ENCODE peak calls at places on chromosome 6, in ten cellular contexts. V is mucosa of descending colon; N is neural progenitor cell; Y is colonic mucosa; I is A549; J is SK-N-SH; D is GM06990; P is HFFc6; X is CD4-positive, alpha-beta T cell; E is endothelial cell. C is an unnamed sample.

GRCh38 chr6:33607784-33608161 is 13.3 kb upstream of the ITPR3 start:
- DNase-seq in Y (peak), D (no peak), I (peak), P (no peak), E (no peak), N (no peak), V (peak), X (no peak), J (peak), C (no peak)

GRCh38 chr6:165049362-165049761 is 260.0 kb downstream of the C6orf118 start:
- DNase-seq in X (no peak), Y (no peak), D (no peak), I (no peak), V (no peak), P (no peak), J (peak), N (peak), E (peak), C (no peak)

GRCh38 chr6:4447646-4448315 is 312.4 kb upstream of the ECI2 start:
- DNase-seq in P (no peak), V (no peak), D (no peak), N (no peak), I (no peak), J (no peak), Y (no peak), X (no peak), E (no peak), C (no peak)

GRCh38 chr6:44935693-44936300 is 392.3 kb upstream of the RUNX2 start:
- DNase-seq in J (no peak), N (no peak), Y (no peak), I (no peak), X (no peak), V (no peak), D (no peak), E (no peak), P (no peak), C (no peak)

GRCh38 chr6:166046232-166046631 is 121.4 kb downstream of the TBXT start:
- DNase-seq in I (peak), X (no peak), J (no peak), D (no peak), N (no peak), E (no peak), V (no peak), Y (no peak), P (peak), C (no peak)

GRCh38 chr6:74734901-74735300 is 471.0 kb downstream of the COL12A1 start:
- DNase-seq in P (no peak), Y (no peak), N (no peak), V (no peak), E (no peak), X (no peak), J (no peak), D (no peak), I (no peak), C (no peak)

GRCh38 chr6:166786704-166787293 is 159.7 kb upstream of the RPS6KA2 start:
- DNase-seq in P (peak), D (no peak), E (no peak), Y (peak), X (no peak), N (peak), J (peak), V (no peak), I (peak), C (no peak)

GRCh38 chr6:10857259-10857658 is 18.9 kb upstream of the MAK start:
- DNase-seq in Y (no peak), N (no peak), D (no peak), E (no peak), X (no peak), P (no peak), V (no peak), I (no peak), J (no peak), C (no peak)

GRCh38 chr6:156735751-156736150 is 41.4 kb upstream of the ARID1B start:
- DNase-seq in V (no peak), D (no peak), P (no peak), I (no peak), J (no peak), E (no peak), X (no peak), N (no peak), Y (no peak), C (no peak)

GRCh38 chr6:111263837-111264236 is 176.5 kb downstream of the SLC16A10 start:
- DNase-seq in V (no peak), X (no peak), E (no peak), N (no peak), I (no peak), D (no peak), J (no peak), P (peak), Y (no peak), C (no peak)

GRCh38 chr6:111260570-111261298 is 173.4 kb downstream of the SLC16A10 start:
- DNase-seq in X (no peak), I (no peak), P (peak), D (no peak), N (no peak), V (no peak), J (no peak), E (no peak), Y (no peak), C (no peak)

GRCh38 chr6:39593644-39594043 is 131.6 kb downstream of the KIF6 start:
- DNase-seq in D (no peak), N (no peak), P (no peak), E (no peak), V (no peak), J (no peak), I (no peak), Y (no peak), X (no peak), C (no peak)

GRCh38 chr6:107132330-107132954 is 17.1 kb upstream of the BEND3 start:
- DNase-seq in D (no peak), I (no peak), N (peak), X (no peak), V (no peak), E (peak), P (peak), Y (no peak), J (peak), C (no peak)

GRCh38 chr6:89993411-89993810 is 99.1 kb downstream of the GJA10 start:
- DNase-seq in Y (no peak), E (no peak), X (no peak), I (no peak), N (no peak), D (no peak), V (no peak), P (no peak), J (no peak), C (no peak)

GRCh38 chr6:133613231-133613630 is 275.7 kb upstream of the TCF21 start:
- DNase-seq in J (no peak), E (no peak), D (no peak), I (no peak), V (no peak), Y (no peak), N (no peak), P (no peak), X (no peak), C (no peak)

GRCh38 chr6:122285292-122285913 is 114.0 kb upstream of the HSF2 start:
- DNase-seq in I (no peak), E (no peak), Y (no peak), X (no peak), N (no peak), P (no peak), D (no peak), J (no peak), V (no peak), C (no peak)

GRCh38 chr6:156948807-156949206 is 171.6 kb downstream of the ARID1B start:
- DNase-seq in X (no peak), I (no peak), D (no peak), N (no peak), E (no peak), V (no peak), P (peak), J (no peak), Y (no peak), C (no peak)

GRCh38 chr6:122399055-122399347 is 451 bp upstream of the HSF2 start:
- DNase-seq in E (no peak), I (no peak), P (no peak), J (no peak), D (no peak), N (no peak), V (no peak), Y (no peak), X (no peak), C (no peak)

GRCh38 chr6:154384196-154384595 is 27.6 kb upstream of the IPCEF1 start:
- DNase-seq in V (no peak), I (no peak), D (no peak), P (no peak), N (no peak), X (no peak), Y (no peak), J (no peak), E (no peak), C (no peak)

GRCh38 chr6:10316327-10316726 is 98.5 kb downstream of the TFAP2A start:
- DNase-seq in I (no peak), V (no peak), E (no peak), Y (peak), X (no peak), J (no peak), N (no peak), P (peak), D (no peak), C (no peak)

GRCh38 chr6:37745748-37746147 is 48.1 kb upstream of the MDGA1 start:
- DNase-seq in P (no peak), V (no peak), E (no peak), N (no peak), X (no peak), J (no peak), D (no peak), I (no peak), Y (no peak), C (no peak)

GRCh38 chr6:38161754-38162492 is 342.4 kb downstream of the ZFAND3 start:
- DNase-seq in Y (no peak), J (no peak), I (no peak), X (no peak), V (no peak), P (no peak), E (no peak), N (no peak), D (no peak), C (no peak)

GRCh38 chr6:1215023-1215422 is 96.9 kb upstream of the FOXQ1 start:
- DNase-seq in E (no peak), V (no peak), P (no peak), D (no peak), X (no peak), I (no peak), Y (no peak), J (no peak), N (no peak), C (no peak)

GRCh38 chr6:6665505-6665904 is 77.0 kb downstream of the LY86 start:
- DNase-seq in N (peak), J (no peak), I (no peak), X (no peak), V (no peak), Y (no peak), P (no peak), E (no peak), D (no peak), C (no peak)

GRCh38 chr6:112428477-112428876 is 81.3 kb downstream of the RFPL4B start:
- DNase-seq in J (no peak), X (no peak), V (no peak), P (no peak), Y (no peak), D (no peak), N (no peak), E (no peak), I (no peak), C (no peak)

GRCh38 chr6:121886223-121886830 is 450.9 kb downstream of the GJA1 start:
- DNase-seq in X (no peak), P (peak), Y (no peak), V (no peak), D (no peak), N (no peak), I (no peak), J (no peak), E (no peak), C (no peak)

GRCh38 chr6:54618597-54618996 is 228.0 kb upstream of the FAM83B start:
- DNase-seq in E (no peak), I (no peak), N (no peak), Y (no peak), V (no peak), D (no peak), J (no peak), X (no peak), P (no peak), C (no peak)

GRCh38 chr6:35052694-35053565 is 88.2 kb downstream of the TCP11 start:
- DNase-seq in J (no peak), I (no peak), Y (peak), E (no peak), N (peak), D (no peak), P (no peak), X (no peak), V (no peak), C (no peak)

GRCh38 chr6:124203812-124204167 is 400.1 kb downstream of the NKAIN2 start:
- DNase-seq in J (no peak), X (no peak), I (no peak), E (no peak), V (no peak), D (no peak), Y (no peak), P (no peak), N (no peak), C (no peak)

GRCh38 chr6:5749666-5750215 is 257.0 kb downstream of the NRN1 start:
- DNase-seq in V (peak), Y (peak), E (no peak), N (no peak), D (no peak), J (no peak), I (no peak), P (no peak), X (no peak), C (no peak)

GRCh38 chr6:34514593-34515472 is 41.3 kb downstream of the SPDEF start:
- DNase-seq in J (peak), N (peak), P (peak), I (no peak), V (no peak), X (no peak), D (no peak), E (peak), Y (no peak), C (peak)

GRCh38 chr6:123570813-123571684 is 65.7 kb downstream of the TRDN start:
- DNase-seq in J (no peak), N (no peak), V (no peak), E (no peak), X (no peak), P (no peak), D (no peak), I (no peak), Y (no peak), C (no peak)

GRCh38 chr6:13848553-13849150 is 34.3 kb upstream of the MCUR1 start:
- DNase-seq in P (no peak), D (no peak), X (no peak), Y (no peak), N (no peak), J (no peak), I (no peak), E (no peak), V (no peak), C (no peak)

GRCh38 chr6:149221774-149222070 is 95.8 kb upstream of the TAB2 start:
- DNase-seq in V (no peak), X (no peak), N (no peak), J (no peak), P (peak), E (no peak), I (no peak), Y (no peak), D (no peak), C (no peak)

GRCh38 chr6:106974999-106975698 is 620 bp upstream of the CD24 start:
- DNase-seq in I (peak), D (peak), N (peak), P (no peak), Y (peak), J (peak), V (peak), E (peak), X (no peak), C (no peak)

GRCh38 chr6:89140347-89141159 is 5.3 kb upstream of the PM20D2 start:
- DNase-seq in E (no peak), Y (no peak), J (no peak), N (no peak), D (no peak), X (no peak), P (no peak), I (no peak), V (no peak), C (no peak)

GRCh38 chr6:39841923-39842322 is 49.7 kb downstream of the DAAM2 start:
- DNase-seq in E (no peak), N (no peak), J (no peak), I (no peak), P (no peak), Y (no peak), X (no peak), V (no peak), D (no peak), C (no peak)

GRCh38 chr6:72616406-72617015 is 5.4 kb upstream of the KCNQ5 start:
- DNase-seq in I (no peak), V (no peak), X (no peak), E (no peak), N (peak), D (no peak), J (peak), Y (no peak), P (peak), C (no peak)

DNA sequence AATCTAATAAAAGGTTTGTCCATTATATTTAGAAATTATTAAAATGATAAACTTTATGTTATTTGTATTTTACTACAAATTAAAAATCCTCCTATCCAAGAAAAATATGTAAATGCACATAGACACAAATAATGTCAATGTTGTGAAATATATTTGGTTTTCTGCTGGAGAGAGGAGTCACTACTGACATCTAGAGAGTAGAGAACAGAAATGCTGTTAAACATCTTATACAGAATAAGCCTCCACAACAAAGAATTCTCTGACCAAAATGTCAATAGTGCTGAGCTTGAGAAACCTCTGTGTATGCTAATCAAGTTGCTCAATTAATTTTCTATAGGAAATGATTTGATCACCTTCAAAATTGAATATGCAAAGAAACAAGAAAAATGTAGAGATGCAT is 12.4 kb downstream of the HTR1B start:
- DNase-seq in X (no peak), E (no peak), V (no peak), P (peak), I (no peak), J (no peak), N (no peak), D (no peak), Y (no peak), C (no peak)
- TF ChIP-seq CTCF in X (no peak), E (no peak), V (no peak), P (peak), I (no peak), J (peak), N (no peak), D (no peak), Y (no peak), C (no peak)

DNA sequence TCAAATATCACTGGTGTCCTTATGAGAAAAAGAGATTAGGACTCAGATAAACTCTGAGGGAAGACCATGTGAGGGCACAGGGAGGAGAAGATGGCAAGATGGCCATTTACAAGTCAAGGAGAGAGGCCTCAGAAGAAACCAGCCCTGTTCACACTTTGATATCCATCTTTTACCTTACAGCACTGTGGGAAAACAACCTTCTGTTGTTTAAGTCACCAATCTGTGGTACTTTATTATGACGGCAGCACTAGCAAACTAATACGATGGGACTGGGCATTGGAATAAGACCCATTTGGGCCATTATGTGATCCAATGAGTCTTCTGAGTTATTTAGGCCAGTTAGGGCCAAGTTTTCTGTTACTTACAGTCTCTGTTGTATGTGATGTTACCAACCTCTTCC is 26.4 kb upstream of the CD2AP start:
- DNase-seq in N (no peak), I (no peak), V (no peak), P (no peak), D (no peak), X (no peak), J (no peak), Y (no peak), E (no peak), C (no peak)
- TF ChIP-seq CTCF in N (no peak), I (no peak), V (no peak), P (no peak), D (no peak), X (no peak), J (no peak), Y (no peak), E (no peak), C (no peak)

GRCh38 chr6:17173071-17173470 is 71.2 kb downstream of the STMND1 start:
- DNase-seq in D (no peak), E (no peak), P (peak), J (no peak), N (no peak), Y (no peak), X (no peak), I (no peak), V (no peak), C (no peak)

GRCh38 chr6:17165383-17165782 is 63.5 kb downstream of the STMND1 start:
- DNase-seq in V (no peak), D (no peak), X (no peak), Y (no peak), I (no peak), E (no peak), J (no peak), P (peak), N (no peak), C (no peak)

GRCh38 chr6:17169291-17169690 is 67.4 kb downstream of the STMND1 start:
- DNase-seq in Y (no peak), P (peak), I (no peak), D (no peak), N (no peak), X (no peak), J (no peak), E (no peak), V (no peak), C (no peak)

GRCh38 chr6:17169701-17170100 is 67.9 kb downstream of the STMND1 start:
- DNase-seq in V (no peak), P (no peak), I (no peak), E (no peak), X (no peak), D (no peak), Y (no peak), N (no peak), J (no peak), C (no peak)

DNA sequence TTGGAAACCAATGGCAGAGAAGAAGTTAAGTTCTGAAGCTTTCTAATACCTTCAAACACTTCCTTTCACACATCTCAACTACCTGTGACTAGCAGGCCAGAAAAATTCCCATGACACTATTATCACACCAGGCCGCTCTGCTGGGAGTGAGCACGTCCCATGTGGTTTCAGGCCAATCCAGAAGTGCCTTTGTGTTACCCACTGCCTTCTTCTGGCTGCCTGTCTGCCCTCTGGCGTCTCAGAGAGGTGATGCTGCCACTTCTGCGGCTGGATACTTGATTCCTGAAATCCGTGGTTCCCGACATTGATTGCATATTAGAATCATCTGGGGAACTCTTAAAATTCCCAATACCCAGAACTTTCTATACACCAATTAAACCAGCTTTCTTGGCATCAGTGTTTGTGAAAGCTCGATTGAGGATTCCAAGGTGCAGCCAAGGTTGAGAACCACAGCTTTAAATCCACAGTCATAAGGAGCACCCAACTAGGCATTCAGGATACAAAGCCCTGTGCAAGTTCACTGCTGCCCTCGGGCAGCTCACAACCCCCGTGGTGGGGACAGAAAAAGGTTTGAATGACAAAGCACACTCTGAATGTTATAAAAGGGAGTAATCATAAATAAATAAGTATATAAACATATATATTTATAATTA is 65.6 kb downstream of the STMND1 start:
- DNase-seq in V (peak), Y (peak), I (peak), P (peak), J (peak), D (no peak), X (no peak), E (peak), N (peak), C (no peak)
- TF ChIP-seq CTCF in V (peak), Y (peak), I (peak), P (peak), J (peak), D (peak), X (no peak), E (peak), N (peak), C (no peak)

DNA sequence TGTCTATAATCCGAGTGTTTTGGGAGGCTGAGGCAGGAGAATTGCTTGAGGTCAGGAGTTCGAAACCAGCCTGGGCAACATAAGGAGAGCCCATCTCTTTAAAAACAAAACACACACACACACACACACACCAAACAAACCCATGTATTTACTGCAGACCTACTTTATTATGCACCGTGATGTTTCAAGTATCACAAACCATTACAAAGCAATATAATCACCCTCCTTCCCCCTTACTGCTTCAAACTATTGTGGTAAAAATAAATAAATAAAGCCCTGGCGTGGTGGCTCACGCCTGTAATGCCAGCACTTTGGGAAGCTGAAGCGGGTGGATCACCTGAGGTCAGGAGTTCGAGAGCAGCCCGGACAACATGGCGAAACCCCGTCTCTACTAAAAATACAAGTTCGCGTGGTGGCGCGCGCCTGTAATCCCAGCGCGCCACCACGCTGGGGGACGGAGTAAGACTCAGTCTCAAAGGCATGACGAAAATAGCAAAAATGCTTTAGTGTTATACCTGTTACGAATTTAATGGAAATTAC is 1.5 kb downstream of the TBCC start:
- DNase-seq in J (no peak), Y (no peak), I (no peak), E (no peak), D (no peak), N (no peak), V (no peak), P (no peak), X (no peak), C (no peak)
- TF ChIP-seq CTCF in J (no peak), Y (no peak), I (no peak), E (no peak), D (no peak), N (no peak), V (no peak), P (no peak), X (no peak), C (no peak)

GRCh38 chr6:137514418-137514817 is 20.2 kb upstream of the OLIG3 start:
- DNase-seq in X (no peak), I (no peak), Y (no peak), E (no peak), J (no peak), V (no peak), N (no peak), P (no peak), D (no peak), C (no peak)
- TF ChIP-seq CTCF in X (no peak), I (no peak), Y (no peak), E (no peak), J (no peak), V (no peak), N (no peak), P (no peak), D (no peak), C (no peak)

C was measured in uterus.